ENCODE peak calls at places on chromosomes 7 and 10, in five cellular contexts. S is Calu3, Q is psoas muscle, O is tibial nerve, B is naive B cell. T is an unnamed sample.
A peak's percentile ranks its signal among the peaks of the same experiment; 100 is the strongest.

GRCh38 chr10:59360605-59361515 is 1.5 kb downstream of the FAM13C start:
- DNase-seq in B (no peak), Q (no peak), S (no peak), O (no peak), T (no peak)

GRCh38 chr7:151672706-151673105 is 153.0 kb upstream of the RHEB start:
- DNase-seq in S (no peak), Q (no peak), O (no peak), B (no peak), T (no peak)

GRCh38 chr10:77837925-77838595 is 88.5 kb downstream of the DLG5 start:
- DNase-seq in S (no peak), Q (no peak), O (no peak), B (no peak), T (no peak)

GRCh38 chr10:3791974-3792633 is 7.1 kb upstream of the KLF6 start:
- DNase-seq in O (no peak), S (no peak), B (no peak), Q (no peak), T (no peak)

GRCh38 chr7:2066251-2066919 is 166.4 kb downstream of the MAD1L1 start:
- DNase-seq in S (no peak), O (no peak), Q (no peak), B (peak; percentile 79), T (no peak)

GRCh38 chr7:130256716-130257115 is 9.9 kb upstream of the CPA2 start:
- DNase-seq in S (no peak), B (no peak), Q (no peak), O (no peak), T (no peak)

GRCh38 chr10:46272863-46273415 is 13.9 kb upstream of the ANTXRL start:
- DNase-seq in Q (no peak), S (no peak), B (no peak), O (no peak), T (no peak)

GRCh38 chr10:50992356-50992866 is 81.9 kb upstream of the PRKG1 start:
- DNase-seq in B (no peak), O (no peak), Q (peak; percentile 12), S (no peak), T (no peak)

GRCh38 chr7:71439316-71439715 is 307.4 kb downstream of the GALNT17 start:
- DNase-seq in Q (no peak), O (no peak), S (no peak), B (no peak), T (no peak)

GRCh38 chr10:133230387-133231195 is 574 bp downstream of the UTF1 start:
- DNase-seq in Q (no peak), S (no peak), B (peak; percentile 72), O (no peak), T (no peak)

GRCh38 chr7:113392841-113393540 is 274.6 kb upstream of the SMIM30 start:
- DNase-seq in Q (no peak), O (no peak), S (no peak), B (no peak), T (no peak)

GRCh38 chr10:119199231-119199992 is 8.0 kb upstream of the GRK5 start:
- DNase-seq in Q (no peak), S (peak; percentile 44), O (no peak), B (peak; percentile 45), T (peak; percentile 77)

GRCh38 chr7:148911626-148912025 is 27.5 kb upstream of the EZH2 start:
- DNase-seq in Q (no peak), O (no peak), S (peak; percentile 4), B (no peak), T (no peak)

GRCh38 chr10:128914681-128915080 is 552.4 kb upstream of the MGMT start:
- DNase-seq in Q (peak; percentile 55), O (no peak), B (no peak), S (no peak), T (no peak)

GRCh38 chr7:44849277-44850210 is 1.7 kb upstream of the H2AZ2 start:
- DNase-seq in S (no peak), B (no peak), O (no peak), Q (no peak), T (no peak)

GRCh38 chr7:51228386-51228958 is 88.1 kb downstream of the COBL start:
- DNase-seq in O (no peak), B (no peak), S (no peak), Q (no peak), T (no peak)

GRCh38 chr10:6399241-6399701 is 180.8 kb downstream of the PRKCQ start:
- DNase-seq in S (peak; percentile 79), O (no peak), Q (no peak), B (no peak), T (no peak)

GRCh38 chr7:124784879-124785818 is 19.6 kb upstream of the GPR37 start:
- DNase-seq in S (peak; percentile 58), O (no peak), B (no peak), Q (peak; percentile 19), T (peak; percentile 48)

GRCh38 chr10:114402233-114402632 is 2.1 kb downstream of the AFAP1L2 start:
- DNase-seq in O (no peak), S (no peak), Q (no peak), B (no peak), T (no peak)

GRCh38 chr10:92756233-92757065 is 66.7 kb downstream of the HHEX start:
- DNase-seq in S (no peak), B (peak; percentile 87), O (no peak), Q (no peak), T (no peak)